ENCODE peak calls at places on chromosomes 6 and 20, in ten cellular contexts. G, E, P, X, T, J, U, B, I and F are unnamed samples.

GRCh38 chr6:134422426-134423231 is 104.7 kb upstream of the SGK1 start:
- DNase-seq in G (no peak), E (no peak), P (no peak), X (no peak), T (no peak), J (no peak), U (no peak), B (no peak), I (no peak), F (no peak)

GRCh38 chr20:17663486-17663885 is 18.6 kb downstream of the RRBP1 start:
- DNase-seq in G (no peak), E (no peak), P (no peak), X (no peak), T (no peak), J (no peak), U (no peak), B (no peak), I (no peak), F (no peak)

GRCh38 chr6:8939615-8940014 is 504.3 kb upstream of the SLC35B3 start:
- DNase-seq in G (no peak), E (no peak), P (no peak), X (no peak), T (no peak), J (peak), U (no peak), B (peak), I (no peak), F (no peak)

GRCh38 chr20:10861619-10862018 is 187.8 kb upstream of the JAG1 start:
- DNase-seq in G (no peak), E (no peak), P (no peak), X (no peak), T (no peak), J (no peak), U (no peak), B (no peak), I (no peak), F (no peak)

GRCh38 chr6:73058736-73059135 is 166.6 kb downstream of the KHDC1L start:
- DNase-seq in G (no peak), E (no peak), P (no peak), X (no peak), T (no peak), J (no peak), U (no peak), B (no peak), I (no peak), F (no peak)

GRCh38 chr6:17851720-17852161 is 135.7 kb downstream of the KIF13A start:
- DNase-seq in G (no peak), E (no peak), P (no peak), X (no peak), T (no peak), J (no peak), U (no peak), B (no peak), I (no peak), F (no peak)

GRCh38 chr20:63071541-63072181 is 64.9 kb upstream of the BHLHE23 start:
- DNase-seq in G (no peak), E (peak), P (no peak), X (no peak), T (no peak), J (no peak), U (no peak), B (peak), I (peak), F (no peak)

GRCh38 chr6:88899569-88900316 is 63.7 kb downstream of the RNGTT start:
- DNase-seq in G (no peak), E (no peak), P (no peak), X (no peak), T (no peak), J (no peak), U (no peak), B (no peak), I (no peak), F (no peak)

GRCh38 chr20:58634818-58635665 is 16.0 kb upstream of the STX16 start:
- DNase-seq in G (no peak), E (peak), P (no peak), X (peak), T (no peak), J (no peak), U (no peak), B (no peak), I (peak), F (no peak)

GRCh38 chr20:25277941-25278521 is 30.1 kb downstream of the PYGB start:
- DNase-seq in G (no peak), E (peak), P (no peak), X (no peak), T (no peak), J (no peak), U (no peak), B (no peak), I (no peak), F (no peak)

GRCh38 chr6:128079026-128079425 is 178.2 kb upstream of the THEMIS start:
- DNase-seq in G (no peak), E (no peak), P (no peak), X (no peak), T (no peak), J (no peak), U (no peak), B (no peak), I (no peak), F (no peak)

GRCh38 chr6:81511423-81511822 is 241.1 kb downstream of the TENT5A start:
- DNase-seq in G (no peak), E (no peak), P (no peak), X (no peak), T (no peak), J (no peak), U (no peak), B (no peak), I (no peak), F (no peak)

GRCh38 chr6:161947371-161947770 is 673.5 kb upstream of the AGPAT4 start:
- DNase-seq in G (no peak), E (no peak), P (no peak), X (no peak), T (no peak), J (no peak), U (no peak), B (no peak), I (no peak), F (no peak)

GRCh38 chr6:3363296-3364025 is 93.4 kb downstream of the SLC22A23 start:
- DNase-seq in G (no peak), E (no peak), P (peak), X (no peak), T (no peak), J (peak), U (no peak), B (no peak), I (peak), F (no peak)

GRCh38 chr6:106519460-106520394 is 109.6 kb downstream of the RTN4IP1 start:
- DNase-seq in G (peak), E (peak), P (peak), X (peak), T (no peak), J (no peak), U (no peak), B (no peak), I (peak), F (no peak)

GRCh38 chr6:28142446-28142845 is 763 bp downstream of the ZKSCAN8 start:
- DNase-seq in G (no peak), E (no peak), P (no peak), X (no peak), T (no peak), J (no peak), U (no peak), B (no peak), I (peak), F (no peak)

GRCh38 chr6:149763866-149764265 is 14.3 kb downstream of the PCMT1 start:
- DNase-seq in G (no peak), E (no peak), P (no peak), X (no peak), T (no peak), J (no peak), U (no peak), B (no peak), I (no peak), F (no peak)

GRCh38 chr6:41683460-41684310 is 45.4 kb downstream of the MDFI start:
- DNase-seq in G (peak), E (peak), P (peak), X (peak), T (peak), J (peak), U (no peak), B (peak), I (peak), F (no peak)

GRCh38 chr6:76026101-76026500 is 46.4 kb downstream of the IMPG1 start:
- DNase-seq in G (no peak), E (no peak), P (no peak), X (no peak), T (no peak), J (no peak), U (no peak), B (no peak), I (no peak), F (no peak)

GRCh38 chr6:15206887-15207286 is 39.0 kb upstream of the JARID2 start:
- DNase-seq in G (no peak), E (no peak), P (no peak), X (no peak), T (no peak), J (no peak), U (no peak), B (no peak), I (no peak), F (no peak)

GRCh38 chr6:161370882-161371281 is 97.0 kb upstream of the AGPAT4 start:
- DNase-seq in G (peak), E (peak), P (peak), X (peak), T (peak), J (peak), U (no peak), B (peak), I (peak), F (peak)

GRCh38 chr6:132687306-132687705 is 26.5 kb downstream of the VNN1 start:
- DNase-seq in G (no peak), E (no peak), P (no peak), X (no peak), T (no peak), J (no peak), U (no peak), B (no peak), I (no peak), F (no peak)

GRCh38 chr6:3292431-3293197 is 33.9 kb downstream of the PSMG4 start:
- DNase-seq in G (no peak), E (no peak), P (no peak), X (no peak), T (no peak), J (no peak), U (no peak), B (no peak), I (no peak), F (no peak)

GRCh38 chr20:50510706-50511401 is 671 bp downstream of the PTPN1 start:
- DNase-seq in G (no peak), E (peak), P (no peak), X (no peak), T (no peak), J (no peak), U (no peak), B (no peak), I (no peak), F (no peak)

GRCh38 chr6:52654592-52654991 is 16.3 kb upstream of the TMEM14A start:
- DNase-seq in G (no peak), E (no peak), P (no peak), X (no peak), T (no peak), J (no peak), U (no peak), B (no peak), I (no peak), F (no peak)

GRCh38 chr6:144896876-144897275 is 611.7 kb downstream of the UTRN start:
- DNase-seq in G (no peak), E (no peak), P (no peak), X (no peak), T (no peak), J (no peak), U (no peak), B (no peak), I (no peak), F (no peak)

GRCh38 chr20:6579417-6579816 is 188.1 kb upstream of the BMP2 start:
- DNase-seq in G (no peak), E (no peak), P (no peak), X (no peak), T (no peak), J (no peak), U (no peak), B (no peak), I (no peak), F (no peak)

GRCh38 chr20:7180261-7181045 is 413.0 kb downstream of the BMP2 start:
- DNase-seq in G (no peak), E (no peak), P (no peak), X (no peak), T (no peak), J (no peak), U (no peak), B (peak), I (no peak), F (no peak)

GRCh38 chr6:40957616-40958492 is 81.2 kb downstream of the UNC5CL start:
- DNase-seq in G (no peak), E (no peak), P (no peak), X (no peak), T (no peak), J (no peak), U (no peak), B (no peak), I (no peak), F (no peak)